ENCODE peak calls at places on chromosomes 7 and 10, in six cellular contexts. One of them, this sample, is unnamed. For H3K4me1 and H3K27me3, the result is how much of the 10 kb centered on the place peaks cover.

GRCh38 chr10:117653170-117653515 is 110.6 kb downstream of the EMX2 start:
- DNase-seq in K562: no peak
- DNase-seq in ovary: no peak
- DNase-seq in esophagus muscularis mucosa: no peak
- DNase-seq in SK-N-SH: no peak
- DNase-seq in H1: no peak
- DNase-seq in this sample: no peak

GRCh38 chr10:22712246-22712958 is 2.0 kb downstream of the PIP4K2A start:
- DNase-seq in ovary: no peak
- DNase-seq in H1: no peak
- DNase-seq in K562: no peak
- DNase-seq in esophagus muscularis mucosa: no peak
- DNase-seq in SK-N-SH: no peak
- DNase-seq in this sample: no peak

GRCh38 chr7:155108144-155108901 is 38.2 kb downstream of the HTR5A start:
- DNase-seq in SK-N-SH: no peak
- DNase-seq in H1: no peak
- DNase-seq in K562: no peak
- DNase-seq in ovary: no peak
- DNase-seq in esophagus muscularis mucosa: no peak
- DNase-seq in this sample: no peak

GRCh38 chr7:40836218-40836617 is 701.4 kb downstream of the SUGCT start:
- DNase-seq in SK-N-SH: no peak
- DNase-seq in esophagus muscularis mucosa: no peak
- DNase-seq in ovary: no peak
- DNase-seq in H1: no peak
- DNase-seq in K562: no peak
- DNase-seq in this sample: no peak

GRCh38 chr7:140484951-140485350 is 5.6 kb upstream of the MKRN1 start:
- DNase-seq in esophagus muscularis mucosa: no peak
- DNase-seq in K562: no peak
- DNase-seq in H1: no peak
- DNase-seq in ovary: no peak
- DNase-seq in SK-N-SH: no peak
- DNase-seq in this sample: no peak

GRCh38 chr7:152504367-152504766 is 68.6 kb upstream of the KMT2C start:
- DNase-seq in esophagus muscularis mucosa: no peak
- DNase-seq in ovary: no peak
- DNase-seq in SK-N-SH: no peak
- DNase-seq in H1: no peak
- DNase-seq in K562: no peak
- DNase-seq in this sample: no peak

GRCh38 chr7:98224701-98225181 is 13.5 kb downstream of the BHLHA15 start:
- DNase-seq in esophagus muscularis mucosa: no peak
- DNase-seq in K562: no peak
- DNase-seq in SK-N-SH: no peak
- DNase-seq in H1: no peak
- DNase-seq in ovary: no peak
- DNase-seq in this sample: no peak

GRCh38 chr10:61899045-61899444 is 2.5 kb upstream of the ARID5B start:
- DNase-seq in esophagus muscularis mucosa: no peak
- DNase-seq in SK-N-SH: peak
- DNase-seq in H1: no peak
- DNase-seq in K562: peak
- DNase-seq in ovary: no peak
- DNase-seq in this sample: no peak

GRCh38 chr7:33982425-33982786 is 77.1 kb downstream of the BMPER start:
- DNase-seq in H1: no peak
- DNase-seq in K562: no peak
- DNase-seq in ovary: no peak
- DNase-seq in SK-N-SH: no peak
- DNase-seq in esophagus muscularis mucosa: no peak
- DNase-seq in this sample: no peak

GRCh38 chr7:80724249-80724871 is 85.9 kb downstream of the CD36 start:
- DNase-seq in ovary: no peak
- DNase-seq in K562: no peak
- DNase-seq in esophagus muscularis mucosa: no peak
- DNase-seq in H1: no peak
- DNase-seq in SK-N-SH: no peak
- DNase-seq in this sample: no peak

GRCh38 chr10:76352300-76352699 is 920.9 kb downstream of the LRMDA start:
- DNase-seq in SK-N-SH: no peak
- DNase-seq in K562: peak
- DNase-seq in H1: no peak
- DNase-seq in esophagus muscularis mucosa: no peak
- DNase-seq in ovary: no peak
- DNase-seq in this sample: no peak

GRCh38 chr7:75649462-75649861 is 89.3 kb downstream of the HIP1 start:
- DNase-seq in SK-N-SH: no peak
- DNase-seq in esophagus muscularis mucosa: no peak
- DNase-seq in H1: no peak
- DNase-seq in K562: no peak
- DNase-seq in ovary: no peak
- DNase-seq in this sample: no peak

GRCh38 chr10:69180525-69181204 is 631 bp downstream of the SUPV3L1 start:
- DNase-seq in SK-N-SH: no peak
- DNase-seq in esophagus muscularis mucosa: no peak
- DNase-seq in H1: no peak
- DNase-seq in K562: peak
- DNase-seq in ovary: no peak
- DNase-seq in this sample: no peak

GRCh38 chr7:95430864-95431263 is 4.0 kb downstream of the PON2 start:
- DNase-seq in esophagus muscularis mucosa: no peak
- DNase-seq in H1: no peak
- DNase-seq in K562: no peak
- DNase-seq in SK-N-SH: no peak
- DNase-seq in ovary: no peak
- DNase-seq in this sample: no peak

GRCh38 chr7:32587431-32587948 is 92.2 kb downstream of the AVL9 start:
- DNase-seq in esophagus muscularis mucosa: no peak
- DNase-seq in K562: peak
- DNase-seq in ovary: peak
- DNase-seq in SK-N-SH: no peak
- DNase-seq in H1: no peak
- DNase-seq in this sample: no peak

GRCh38 chr7:64183126-64183742 is 23.8 kb upstream of the ZNF735 start:
- DNase-seq in SK-N-SH: peak
- DNase-seq in ovary: no peak
- DNase-seq in H1: no peak
- DNase-seq in esophagus muscularis mucosa: no peak
- DNase-seq in K562: peak
- DNase-seq in this sample: no peak

GRCh38 chr7:24731313-24731712 is 26.0 kb downstream of the GSDME start:
- DNase-seq in SK-N-SH: no peak
- DNase-seq in esophagus muscularis mucosa: peak
- DNase-seq in H1: no peak
- DNase-seq in K562: no peak
- DNase-seq in ovary: no peak
- DNase-seq in this sample: no peak

GRCh38 chr7:158973941-158974785 is 117.8 kb downstream of the DYNC2I1 start:
- DNase-seq in H1: no peak
- DNase-seq in SK-N-SH: no peak
- DNase-seq in ovary: no peak
- DNase-seq in esophagus muscularis mucosa: no peak
- DNase-seq in K562: no peak
- DNase-seq in this sample: no peak

GRCh38 chr7:155798673-155799439 is 13.4 kb downstream of the SHH start:
- DNase-seq in SK-N-SH: peak
- DNase-seq in K562: no peak
- DNase-seq in ovary: no peak
- DNase-seq in H1: no peak
- DNase-seq in esophagus muscularis mucosa: no peak
- DNase-seq in this sample: no peak

GRCh38 chr7:156180451-156181229 is 368.4 kb upstream of the SHH start:
- DNase-seq in SK-N-SH: no peak
- DNase-seq in esophagus muscularis mucosa: no peak
- DNase-seq in K562: no peak
- DNase-seq in ovary: no peak
- DNase-seq in H1: no peak
- DNase-seq in this sample: no peak

GRCh38 chr7:157211710-157212109 is 73.0 kb downstream of the UBE3C start:
- DNase-seq in esophagus muscularis mucosa: no peak
- DNase-seq in H1: no peak
- DNase-seq in ovary: no peak
- DNase-seq in K562: no peak
- DNase-seq in SK-N-SH: no peak
- DNase-seq in this sample: no peak

GRCh38 chr10:4353059-4353655 is 472.9 kb upstream of the AKR1E2 start:
- DNase-seq in H1: no peak
- DNase-seq in K562: no peak
- DNase-seq in SK-N-SH: no peak
- DNase-seq in esophagus muscularis mucosa: no peak
- DNase-seq in ovary: no peak
- DNase-seq in this sample: no peak

GRCh38 chr10:43863859-43864591 is 215.3 kb upstream of the ZNF32 start:
- DNase-seq in ovary: peak
- DNase-seq in esophagus muscularis mucosa: no peak
- DNase-seq in H1: no peak
- DNase-seq in K562: no peak
- DNase-seq in SK-N-SH: no peak
- DNase-seq in this sample: no peak

GRCh38 chr10:21402606-21403083 is 122.8 kb downstream of the SKIDA1 start:
- DNase-seq in K562: no peak
- DNase-seq in ovary: no peak
- DNase-seq in SK-N-SH: no peak
- DNase-seq in H1: no peak
- DNase-seq in esophagus muscularis mucosa: no peak
- DNase-seq in this sample: no peak
- H3K4me1 ChIP-seq in K562: under half
- H3K4me1 ChIP-seq in ovary: under half
- H3K4me1 ChIP-seq in SK-N-SH: under half
- H3K4me1 ChIP-seq in H1: under half
- H3K4me1 ChIP-seq in esophagus muscularis mucosa: under half
- H3K4me1 ChIP-seq in this sample: under half

DNA sequence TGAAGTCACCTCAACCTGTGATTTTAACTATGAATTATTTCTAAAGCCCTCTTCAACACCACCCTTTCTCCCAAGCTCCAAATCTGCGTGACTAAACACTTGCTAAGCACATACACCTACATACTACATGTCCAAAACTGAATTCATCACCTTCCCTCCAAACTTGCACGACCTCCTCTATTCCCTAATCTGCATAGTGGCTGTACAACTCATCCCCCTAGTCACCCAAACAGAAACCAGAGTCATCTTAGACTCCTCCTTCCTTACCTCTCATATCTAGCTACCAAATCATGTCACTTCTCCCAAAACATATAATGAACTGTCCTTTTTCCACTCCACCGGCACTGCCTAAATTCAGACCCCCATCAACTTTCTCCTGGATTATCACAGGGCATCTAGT is 16.2 kb downstream of the ARHGAP21 start:
- DNase-seq in ovary: no peak
- DNase-seq in esophagus muscularis mucosa: no peak
- DNase-seq in H1: no peak
- DNase-seq in SK-N-SH: no peak
- DNase-seq in K562: peak
- DNase-seq in this sample: no peak
- H3K27me3 ChIP-seq in ovary: under half
- H3K27me3 ChIP-seq in esophagus muscularis mucosa: under half
- H3K27me3 ChIP-seq in H1: under half
- H3K27me3 ChIP-seq in SK-N-SH: under half
- H3K27me3 ChIP-seq in K562: under half
- H3K27me3 ChIP-seq in this sample: under half

DNA sequence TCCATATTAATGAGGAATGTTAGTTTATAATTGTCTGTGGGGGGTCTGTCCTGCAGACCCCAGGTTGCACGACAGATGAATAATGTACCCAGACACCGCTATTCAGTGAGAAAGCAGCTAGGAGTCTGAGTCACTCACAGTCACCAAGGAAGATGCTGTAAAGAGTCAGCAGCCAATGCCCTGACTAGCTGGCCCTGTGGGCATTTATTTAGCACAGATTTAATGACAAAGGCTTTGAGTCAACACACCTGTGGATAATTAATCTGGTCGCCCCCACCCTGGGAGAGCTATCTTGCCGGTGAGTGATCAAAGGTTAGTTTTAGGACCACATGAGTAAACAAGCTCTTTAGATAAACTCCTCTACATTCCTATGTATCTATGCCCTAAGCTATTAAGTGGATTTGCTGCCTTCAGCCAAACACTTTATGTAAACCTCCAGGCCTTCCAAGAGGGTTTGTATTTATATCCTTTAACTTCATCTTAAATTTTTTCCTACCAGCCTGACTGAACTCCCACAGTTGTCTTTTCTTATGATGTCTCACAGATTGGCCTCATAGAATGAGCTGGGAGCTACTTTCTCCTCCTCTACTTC is 180.0 kb upstream of the ADCY1 start:
- DNase-seq in ovary: no peak
- DNase-seq in SK-N-SH: no peak
- DNase-seq in esophagus muscularis mucosa: no peak
- DNase-seq in H1: no peak
- DNase-seq in K562: no peak
- DNase-seq in this sample: no peak
- TF ChIP-seq EP300 in ovary: no peak
- TF ChIP-seq EP300 in SK-N-SH: no peak
- TF ChIP-seq EP300 in esophagus muscularis mucosa: no peak
- TF ChIP-seq EP300 in H1: no peak
- TF ChIP-seq EP300 in K562: no peak
- TF ChIP-seq EP300 in this sample: no peak

GRCh38 chr7:135164357-135165021 is 6.0 kb downstream of the CYREN start:
- DNase-seq in esophagus muscularis mucosa: no peak
- DNase-seq in SK-N-SH: peak
- DNase-seq in H1: no peak
- DNase-seq in ovary: no peak
- DNase-seq in K562: no peak
- DNase-seq in this sample: no peak

GRCh38 chr7:135167360-135167759 is 3.1 kb downstream of the CYREN start:
- DNase-seq in K562: no peak
- DNase-seq in H1: no peak
- DNase-seq in SK-N-SH: no peak
- DNase-seq in esophagus muscularis mucosa: no peak
- DNase-seq in ovary: no peak
- DNase-seq in this sample: no peak

GRCh38 chr7:135165862-135166261 is 4.6 kb downstream of the CYREN start:
- DNase-seq in H1: no peak
- DNase-seq in K562: no peak
- DNase-seq in ovary: no peak
- DNase-seq in SK-N-SH: no peak
- DNase-seq in esophagus muscularis mucosa: no peak
- DNase-seq in this sample: no peak

GRCh38 chr7:135168001-135168400 is 2.5 kb downstream of the CYREN start:
- DNase-seq in K562: peak
- DNase-seq in ovary: no peak
- DNase-seq in H1: no peak
- DNase-seq in esophagus muscularis mucosa: no peak
- DNase-seq in SK-N-SH: no peak
- DNase-seq in this sample: no peak

DNA sequence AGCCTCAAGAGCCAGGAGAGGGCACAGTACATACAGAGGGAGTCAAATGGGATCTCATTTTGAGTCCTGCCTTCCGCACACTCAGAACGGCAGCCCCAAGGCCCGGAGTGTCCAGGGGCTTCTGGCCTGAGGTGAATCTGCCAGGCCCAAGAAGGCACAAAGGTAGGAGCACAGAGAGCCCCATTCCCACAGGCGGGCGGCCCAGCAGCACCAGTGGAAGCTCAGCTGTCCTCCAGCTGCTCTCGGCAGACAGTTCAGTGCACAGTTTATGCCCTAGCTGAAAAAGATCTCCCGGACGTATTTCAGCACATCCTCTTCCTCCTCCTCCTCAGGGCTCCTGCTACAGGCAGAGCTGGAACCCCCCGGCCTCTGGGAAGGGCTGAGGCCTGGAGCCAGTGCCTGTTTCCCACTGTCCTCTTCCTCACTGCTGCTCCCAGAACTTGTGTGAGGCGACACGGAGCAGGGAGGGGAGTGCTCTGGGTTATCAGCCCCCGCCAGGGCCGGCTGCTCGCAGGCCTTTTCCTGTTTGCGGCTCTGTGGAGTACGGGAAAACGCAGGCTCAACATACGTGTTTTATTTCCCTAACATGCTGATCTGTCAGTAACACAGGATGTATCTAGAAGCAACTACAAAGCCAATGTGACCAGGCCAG is 4.0 kb downstream of the CYREN start:
- DNase-seq in SK-N-SH: no peak
- DNase-seq in K562: no peak
- DNase-seq in esophagus muscularis mucosa: no peak
- DNase-seq in H1: no peak
- DNase-seq in ovary: no peak
- DNase-seq in this sample: no peak
- H3K4me1 ChIP-seq in SK-N-SH: under half
- H3K4me1 ChIP-seq in K562: under half
- H3K4me1 ChIP-seq in esophagus muscularis mucosa: half or more
- H3K4me1 ChIP-seq in H1: under half
- H3K4me1 ChIP-seq in ovary: under half
- H3K4me1 ChIP-seq in this sample: under half